ENCODE peak calls at places on chromosomes 7 and 10, in ten cellular contexts. One of them, this sample, is unnamed.

GRCh38 chr7:123655614-123656013 is at the start of gene LMOD2:
- DNase-seq in HL-60: no peak
- DNase-seq in CD8-positive, alpha-beta T cell: no peak
- DNase-seq in ovary: no peak
- DNase-seq in IMR-90: no peak
- DNase-seq in keratinocyte: no peak
- DNase-seq in esophagus squamous epithelium: no peak
- DNase-seq in GM12878: no peak
- DNase-seq in brain microvascular endothelial cell: no peak
- DNase-seq in dorsolateral prefrontal cortex: no peak
- DNase-seq in this sample: no peak

GRCh38 chr10:110083884-110084283 is 76.1 kb downstream of the ADD3 start:
- DNase-seq in IMR-90: peak
- DNase-seq in dorsolateral prefrontal cortex: no peak
- DNase-seq in HL-60: no peak
- DNase-seq in CD8-positive, alpha-beta T cell: no peak
- DNase-seq in keratinocyte: no peak
- DNase-seq in GM12878: no peak
- DNase-seq in esophagus squamous epithelium: no peak
- DNase-seq in brain microvascular endothelial cell: peak
- DNase-seq in ovary: no peak
- DNase-seq in this sample: no peak

GRCh38 chr7:99860281-99861127 is 16.3 kb downstream of the OR2AE1 start:
- DNase-seq in brain microvascular endothelial cell: peak
- DNase-seq in CD8-positive, alpha-beta T cell: no peak
- DNase-seq in IMR-90: peak
- DNase-seq in ovary: peak
- DNase-seq in esophagus squamous epithelium: no peak
- DNase-seq in keratinocyte: no peak
- DNase-seq in GM12878: no peak
- DNase-seq in dorsolateral prefrontal cortex: no peak
- DNase-seq in HL-60: no peak
- DNase-seq in this sample: peak

GRCh38 chr7:123944395-123944794 is 19.4 kb downstream of the SPAM1 start:
- DNase-seq in GM12878: no peak
- DNase-seq in CD8-positive, alpha-beta T cell: no peak
- DNase-seq in brain microvascular endothelial cell: no peak
- DNase-seq in keratinocyte: no peak
- DNase-seq in IMR-90: no peak
- DNase-seq in HL-60: no peak
- DNase-seq in dorsolateral prefrontal cortex: no peak
- DNase-seq in ovary: no peak
- DNase-seq in esophagus squamous epithelium: no peak
- DNase-seq in this sample: no peak

GRCh38 chr7:82616059-82616723 is 172.6 kb upstream of the CACNA2D1 start:
- DNase-seq in ovary: no peak
- DNase-seq in esophagus squamous epithelium: no peak
- DNase-seq in IMR-90: no peak
- DNase-seq in dorsolateral prefrontal cortex: no peak
- DNase-seq in CD8-positive, alpha-beta T cell: no peak
- DNase-seq in GM12878: no peak
- DNase-seq in brain microvascular endothelial cell: no peak
- DNase-seq in keratinocyte: no peak
- DNase-seq in HL-60: peak
- DNase-seq in this sample: no peak

GRCh38 chr7:30521532-30521931 is 16.9 kb upstream of the GGCT start:
- DNase-seq in keratinocyte: no peak
- DNase-seq in CD8-positive, alpha-beta T cell: no peak
- DNase-seq in GM12878: no peak
- DNase-seq in HL-60: no peak
- DNase-seq in IMR-90: peak
- DNase-seq in dorsolateral prefrontal cortex: no peak
- DNase-seq in esophagus squamous epithelium: no peak
- DNase-seq in ovary: no peak
- DNase-seq in brain microvascular endothelial cell: peak
- DNase-seq in this sample: no peak

GRCh38 chr7:101995121-101995520 is 177.7 kb downstream of the CUX1 start:
- DNase-seq in IMR-90: no peak
- DNase-seq in brain microvascular endothelial cell: no peak
- DNase-seq in CD8-positive, alpha-beta T cell: no peak
- DNase-seq in dorsolateral prefrontal cortex: no peak
- DNase-seq in keratinocyte: no peak
- DNase-seq in ovary: no peak
- DNase-seq in esophagus squamous epithelium: no peak
- DNase-seq in HL-60: no peak
- DNase-seq in GM12878: no peak
- DNase-seq in this sample: no peak

GRCh38 chr7:139186146-139186545 is 44.9 kb upstream of the UBN2 start:
- DNase-seq in HL-60: no peak
- DNase-seq in ovary: no peak
- DNase-seq in IMR-90: no peak
- DNase-seq in dorsolateral prefrontal cortex: no peak
- DNase-seq in keratinocyte: no peak
- DNase-seq in brain microvascular endothelial cell: no peak
- DNase-seq in GM12878: no peak
- DNase-seq in CD8-positive, alpha-beta T cell: no peak
- DNase-seq in esophagus squamous epithelium: no peak
- DNase-seq in this sample: no peak

GRCh38 chr10:101694674-101695403 is at the start of gene FBXW4:
- DNase-seq in dorsolateral prefrontal cortex: peak
- DNase-seq in GM12878: no peak
- DNase-seq in brain microvascular endothelial cell: no peak
- DNase-seq in esophagus squamous epithelium: no peak
- DNase-seq in HL-60: peak
- DNase-seq in keratinocyte: no peak
- DNase-seq in CD8-positive, alpha-beta T cell: peak
- DNase-seq in IMR-90: peak
- DNase-seq in ovary: peak
- DNase-seq in this sample: peak

GRCh38 chr7:26291699-26292538 is at the start of gene SNX10:
- DNase-seq in keratinocyte: no peak
- DNase-seq in esophagus squamous epithelium: no peak
- DNase-seq in HL-60: peak
- DNase-seq in ovary: no peak
- DNase-seq in GM12878: no peak
- DNase-seq in dorsolateral prefrontal cortex: peak
- DNase-seq in IMR-90: no peak
- DNase-seq in CD8-positive, alpha-beta T cell: peak
- DNase-seq in brain microvascular endothelial cell: no peak
- DNase-seq in this sample: peak

GRCh38 chr7:120828528-120828927 is 29.4 kb downstream of the TSPAN12 start:
- DNase-seq in GM12878: no peak
- DNase-seq in HL-60: no peak
- DNase-seq in dorsolateral prefrontal cortex: no peak
- DNase-seq in IMR-90: no peak
- DNase-seq in ovary: no peak
- DNase-seq in esophagus squamous epithelium: no peak
- DNase-seq in keratinocyte: no peak
- DNase-seq in brain microvascular endothelial cell: no peak
- DNase-seq in CD8-positive, alpha-beta T cell: no peak
- DNase-seq in this sample: no peak

GRCh38 chr7:120825152-120825551 is 32.8 kb downstream of the TSPAN12 start:
- DNase-seq in brain microvascular endothelial cell: no peak
- DNase-seq in esophagus squamous epithelium: no peak
- DNase-seq in keratinocyte: no peak
- DNase-seq in dorsolateral prefrontal cortex: no peak
- DNase-seq in IMR-90: peak
- DNase-seq in GM12878: no peak
- DNase-seq in HL-60: no peak
- DNase-seq in CD8-positive, alpha-beta T cell: no peak
- DNase-seq in ovary: no peak
- DNase-seq in this sample: no peak

GRCh38 chr7:120825576-120825975 is 32.4 kb downstream of the TSPAN12 start:
- DNase-seq in keratinocyte: no peak
- DNase-seq in esophagus squamous epithelium: no peak
- DNase-seq in brain microvascular endothelial cell: no peak
- DNase-seq in IMR-90: peak
- DNase-seq in dorsolateral prefrontal cortex: no peak
- DNase-seq in GM12878: no peak
- DNase-seq in HL-60: no peak
- DNase-seq in CD8-positive, alpha-beta T cell: no peak
- DNase-seq in ovary: no peak
- DNase-seq in this sample: no peak

GRCh38 chr7:120829487-120829886 is 28.5 kb downstream of the TSPAN12 start:
- DNase-seq in ovary: no peak
- DNase-seq in esophagus squamous epithelium: no peak
- DNase-seq in keratinocyte: no peak
- DNase-seq in CD8-positive, alpha-beta T cell: no peak
- DNase-seq in brain microvascular endothelial cell: no peak
- DNase-seq in GM12878: no peak
- DNase-seq in HL-60: no peak
- DNase-seq in dorsolateral prefrontal cortex: no peak
- DNase-seq in IMR-90: no peak
- DNase-seq in this sample: no peak

DNA sequence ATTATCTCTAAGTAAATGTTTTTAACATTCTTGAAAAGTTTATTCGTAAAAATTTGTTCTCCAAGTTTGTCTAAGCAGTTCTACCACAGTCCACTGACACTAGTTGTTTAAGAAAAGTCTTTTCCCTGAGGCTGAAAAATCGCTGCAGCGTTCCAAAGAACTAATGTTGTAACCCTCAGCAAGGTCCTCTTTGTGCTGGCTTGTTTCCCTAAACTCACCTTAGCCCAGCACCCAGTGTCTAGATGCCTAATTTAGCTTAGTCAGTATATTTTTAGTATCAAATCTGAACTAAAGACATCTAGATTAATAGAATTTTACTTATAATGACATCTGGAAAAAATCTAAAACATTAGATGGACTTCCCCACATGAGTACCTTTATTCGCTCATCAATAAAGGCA is 30.2 kb downstream of the TSPAN12 start:
- DNase-seq in CD8-positive, alpha-beta T cell: no peak
- DNase-seq in HL-60: no peak
- DNase-seq in brain microvascular endothelial cell: no peak
- DNase-seq in ovary: no peak
- DNase-seq in esophagus squamous epithelium: no peak
- DNase-seq in keratinocyte: no peak
- DNase-seq in GM12878: no peak
- DNase-seq in dorsolateral prefrontal cortex: no peak
- DNase-seq in IMR-90: peak
- DNase-seq in this sample: no peak
- TF ChIP-seq CTCF in CD8-positive, alpha-beta T cell: no peak
- TF ChIP-seq CTCF in HL-60: no peak
- TF ChIP-seq CTCF in brain microvascular endothelial cell: no peak
- TF ChIP-seq CTCF in ovary: no peak
- TF ChIP-seq CTCF in esophagus squamous epithelium: no peak
- TF ChIP-seq CTCF in keratinocyte: no peak
- TF ChIP-seq CTCF in GM12878: no peak
- TF ChIP-seq CTCF in dorsolateral prefrontal cortex: no peak
- TF ChIP-seq CTCF in IMR-90: no peak
- TF ChIP-seq CTCF in this sample: no peak

GRCh38 chr7:16450366-16450765 is 15.2 kb downstream of the SOSTDC1 start:
- DNase-seq in IMR-90: no peak
- DNase-seq in dorsolateral prefrontal cortex: peak
- DNase-seq in CD8-positive, alpha-beta T cell: no peak
- DNase-seq in keratinocyte: no peak
- DNase-seq in brain microvascular endothelial cell: no peak
- DNase-seq in HL-60: no peak
- DNase-seq in GM12878: no peak
- DNase-seq in ovary: no peak
- DNase-seq in esophagus squamous epithelium: no peak
- DNase-seq in this sample: no peak

GRCh38 chr7:16447867-16448266 is 17.7 kb downstream of the SOSTDC1 start:
- DNase-seq in GM12878: no peak
- DNase-seq in esophagus squamous epithelium: no peak
- DNase-seq in keratinocyte: no peak
- DNase-seq in HL-60: no peak
- DNase-seq in IMR-90: no peak
- DNase-seq in CD8-positive, alpha-beta T cell: no peak
- DNase-seq in dorsolateral prefrontal cortex: no peak
- DNase-seq in brain microvascular endothelial cell: no peak
- DNase-seq in ovary: no peak
- DNase-seq in this sample: no peak

GRCh38 chr7:16446508-16446907 is 19.0 kb downstream of the SOSTDC1 start:
- DNase-seq in CD8-positive, alpha-beta T cell: no peak
- DNase-seq in HL-60: no peak
- DNase-seq in esophagus squamous epithelium: no peak
- DNase-seq in brain microvascular endothelial cell: no peak
- DNase-seq in GM12878: no peak
- DNase-seq in IMR-90: no peak
- DNase-seq in dorsolateral prefrontal cortex: no peak
- DNase-seq in ovary: no peak
- DNase-seq in keratinocyte: no peak
- DNase-seq in this sample: no peak
- H3K27ac ChIP-seq in CD8-positive, alpha-beta T cell: no peak
- H3K27ac ChIP-seq in HL-60: no peak
- H3K27ac ChIP-seq in esophagus squamous epithelium: no peak
- H3K27ac ChIP-seq in brain microvascular endothelial cell: no peak
- H3K27ac ChIP-seq in GM12878: no peak
- H3K27ac ChIP-seq in IMR-90: no peak
- H3K27ac ChIP-seq in dorsolateral prefrontal cortex: no peak
- H3K27ac ChIP-seq in ovary: no peak
- H3K27ac ChIP-seq in keratinocyte: no peak
- H3K27ac ChIP-seq in this sample: no peak

DNA sequence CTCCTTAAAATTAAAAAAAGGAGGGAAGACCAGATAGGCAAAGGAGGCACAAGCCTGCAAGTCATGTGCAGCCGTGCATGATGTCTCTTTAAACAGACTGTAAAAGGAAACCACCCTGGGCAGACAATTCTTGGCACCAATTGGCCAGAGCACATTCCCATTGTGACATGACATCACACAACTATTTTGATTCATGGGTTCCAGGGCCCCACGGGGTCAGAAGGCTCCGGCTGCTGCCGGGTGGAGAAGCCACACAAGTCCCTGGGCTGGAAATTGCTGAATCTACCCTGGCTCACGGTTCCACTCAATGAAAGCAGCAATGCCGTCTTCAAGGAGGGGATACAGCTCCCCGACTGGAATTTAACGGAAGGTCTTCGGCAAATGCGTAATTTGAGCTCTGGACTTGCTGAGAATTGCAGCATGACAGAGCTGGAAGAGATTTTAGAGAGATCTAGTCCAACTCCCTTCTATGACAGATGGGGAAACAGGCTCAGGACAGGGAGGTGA is 140.5 kb downstream of the PRKAG2 start:
- DNase-seq in IMR-90: peak
- DNase-seq in GM12878: no peak
- DNase-seq in keratinocyte: no peak
- DNase-seq in CD8-positive, alpha-beta T cell: no peak
- DNase-seq in ovary: peak
- DNase-seq in dorsolateral prefrontal cortex: no peak
- DNase-seq in esophagus squamous epithelium: no peak
- DNase-seq in HL-60: no peak
- DNase-seq in brain microvascular endothelial cell: peak
- DNase-seq in this sample: peak
- TF ChIP-seq CTCF in IMR-90: peak
- TF ChIP-seq CTCF in GM12878: no peak
- TF ChIP-seq CTCF in keratinocyte: no peak
- TF ChIP-seq CTCF in CD8-positive, alpha-beta T cell: no peak
- TF ChIP-seq CTCF in ovary: peak
- TF ChIP-seq CTCF in dorsolateral prefrontal cortex: no peak
- TF ChIP-seq CTCF in esophagus squamous epithelium: peak
- TF ChIP-seq CTCF in HL-60: no peak
- TF ChIP-seq CTCF in brain microvascular endothelial cell: peak
- TF ChIP-seq CTCF in this sample: no peak

DNA sequence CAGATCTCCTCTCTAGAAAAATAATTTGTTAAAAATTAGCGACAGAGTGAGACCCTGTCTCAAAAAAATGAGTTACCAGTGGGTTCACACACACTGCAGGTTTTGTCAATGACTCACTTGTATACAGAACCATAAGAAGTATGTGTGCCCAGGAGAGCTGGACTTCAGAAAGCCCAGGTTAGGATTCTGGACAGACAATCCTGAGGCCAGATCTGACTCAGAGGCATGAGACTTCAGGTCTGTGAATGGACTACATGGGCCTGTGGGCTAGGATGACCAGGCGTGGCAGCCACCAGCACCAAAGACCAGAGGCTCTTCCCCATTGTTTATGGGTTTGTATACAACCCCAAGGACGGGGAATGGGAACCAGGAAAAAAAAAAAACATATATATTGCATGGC is 9.3 kb upstream of the ZNF438 start:
- DNase-seq in dorsolateral prefrontal cortex: no peak
- DNase-seq in HL-60: no peak
- DNase-seq in GM12878: no peak
- DNase-seq in esophagus squamous epithelium: no peak
- DNase-seq in IMR-90: peak
- DNase-seq in brain microvascular endothelial cell: no peak
- DNase-seq in keratinocyte: no peak
- DNase-seq in CD8-positive, alpha-beta T cell: no peak
- DNase-seq in ovary: no peak
- DNase-seq in this sample: no peak
- H3K27ac ChIP-seq in dorsolateral prefrontal cortex: no peak
- H3K27ac ChIP-seq in HL-60: no peak
- H3K27ac ChIP-seq in GM12878: no peak
- H3K27ac ChIP-seq in esophagus squamous epithelium: no peak
- H3K27ac ChIP-seq in IMR-90: no peak
- H3K27ac ChIP-seq in brain microvascular endothelial cell: no peak
- H3K27ac ChIP-seq in keratinocyte: no peak
- H3K27ac ChIP-seq in CD8-positive, alpha-beta T cell: no peak
- H3K27ac ChIP-seq in ovary: no peak
- H3K27ac ChIP-seq in this sample: no peak

This sample was measured in RWPE1.